ENCODE peak calls at places on chromosomes 12 and 14, in nine cellular contexts. I is endothelial cell of umbilical vein, K is ovary, S is A549, Y is adrenal gland, J is HCT116, G is esophagus squamous epithelium, E is HepG2, N is uterus. A is an unnamed sample.

GRCh38 chr12:82966160-82966559 is 279.5 kb downstream of the TMTC2 start:
- DNase-seq in Y (no peak), K (no peak), N (no peak), G (no peak), I (peak; percentile 47), J (no peak), E (no peak), S (no peak), A (no peak)

GRCh38 chr14:96082420-96083300 is 43.5 kb downstream of the C14orf132 start:
- DNase-seq in E (no peak), K (no peak), I (no peak), Y (no peak), G (no peak), S (no peak), N (no peak), J (no peak), A (no peak)

GRCh38 chr14:50351016-50351415 is 38.9 kb downstream of the DMAC2L start:
- DNase-seq in N (no peak), J (no peak), G (no peak), E (no peak), I (peak; percentile 59), K (no peak), S (no peak), Y (no peak), A (no peak)

GRCh38 chr12:111227476-111228420 is 141.1 kb downstream of the PHETA1 start:
- DNase-seq in I (no peak), E (no peak), G (no peak), N (no peak), K (no peak), S (no peak), Y (no peak), J (no peak), A (no peak)

GRCh38 chr12:109393437-109394345 is 46.0 kb downstream of the MYO1H start:
- DNase-seq in K (no peak), E (peak; percentile 35), S (peak; percentile 80), I (peak; percentile 63), Y (peak; percentile 73), J (peak; percentile 48), G (no peak), N (peak; percentile 43), A (peak; percentile 67)

GRCh38 chr14:75711134-75711795 is 50.2 kb downstream of the TTLL5 start:
- DNase-seq in G (no peak), S (peak; percentile 68), Y (peak; percentile 55), J (peak; percentile 43), K (peak; percentile 41), N (peak; percentile 39), E (peak; percentile 47), I (peak; percentile 41), A (no peak)

GRCh38 chr14:66121859-66122258 is 364.3 kb upstream of the CCDC196 start:
- DNase-seq in N (no peak), K (no peak), J (no peak), S (no peak), I (no peak), E (no peak), Y (no peak), G (no peak), A (no peak)

GRCh38 chr12:110957652-110958051 is 37.3 kb upstream of the MYL2 start:
- DNase-seq in J (no peak), G (no peak), I (no peak), E (no peak), S (no peak), N (no peak), K (no peak), Y (no peak), A (peak; percentile 74)

GRCh38 chr12:109719123-109720022 is 5.7 kb downstream of the FAM222A start:
- DNase-seq in G (no peak), N (no peak), I (no peak), K (no peak), E (peak; percentile 66), S (no peak), Y (peak; percentile 81), J (no peak), A (no peak)

GRCh38 chr12:5003025-5003666 is 40.5 kb upstream of the KCNA5 start:
- DNase-seq in K (no peak), G (no peak), N (no peak), E (peak; percentile 33), J (peak; percentile 43), S (peak; percentile 57), I (peak; percentile 45), Y (peak; percentile 85), A (peak; percentile 75)

GRCh38 chr14:73251516-73252215 is 14.4 kb downstream of the PAPLN start:
- DNase-seq in G (no peak), N (no peak), K (no peak), J (no peak), I (no peak), S (no peak), E (no peak), Y (no peak), A (no peak)

GRCh38 chr12:80404629-80405028 is 39.4 kb upstream of the PTPRQ start:
- DNase-seq in J (no peak), E (no peak), G (no peak), K (no peak), I (no peak), N (no peak), S (no peak), Y (no peak), A (no peak)

GRCh38 chr12:15910468-15910863 is 666 bp upstream of the DERA start:
- DNase-seq in K (no peak), J (no peak), Y (no peak), N (no peak), G (no peak), E (no peak), S (no peak), I (peak; percentile 21), A (no peak)

GRCh38 chr12:50049254-50050118 is 7.9 kb upstream of the ASIC1 start:
- DNase-seq in Y (no peak), J (no peak), N (no peak), E (no peak), I (no peak), G (no peak), S (no peak), K (no peak), A (no peak)

GRCh38 chr14:77641534-77642341 is 25.3 kb upstream of the SPTLC2 start:
- DNase-seq in G (no peak), K (peak; percentile 86), J (no peak), N (peak; percentile 75), S (no peak), E (no peak), Y (peak; percentile 90), I (peak; percentile 82), A (peak; percentile 90)

GRCh38 chr12:65615091-65615490 is 209.2 kb upstream of the HMGA2 start:
- DNase-seq in I (no peak), G (no peak), K (no peak), N (no peak), Y (no peak), J (no peak), S (no peak), E (no peak), A (no peak)

GRCh38 chr12:1515010-1515409 is 79.4 kb downstream of the FBXL14 start:
- DNase-seq in G (no peak), J (no peak), Y (no peak), N (no peak), E (no peak), K (no peak), S (no peak), I (no peak), A (no peak)

GRCh38 chr14:40004871-40005503 is 572.8 kb upstream of the FBXO33 start:
- DNase-seq in S (no peak), N (no peak), E (no peak), G (no peak), I (no peak), K (no peak), Y (no peak), J (no peak), A (no peak)

GRCh38 chr14:69275331-69275730 is 15.4 kb downstream of the GALNT16 start:
- DNase-seq in S (no peak), G (no peak), J (no peak), I (no peak), Y (no peak), E (no peak), K (no peak), N (no peak), A (no peak)
- TF ChIP-seq POLR2A in S (no peak), G (no peak), J (no peak), I (no peak), Y (no peak), E (no peak), K (no peak), N (no peak), A (no peak)

GRCh38 chr14:99437706-99438105 is 43.0 kb downstream of the SETD3 start:
- DNase-seq in Y (no peak), N (no peak), K (no peak), I (no peak), S (no peak), E (no peak), G (no peak), J (no peak), A (no peak)

GRCh38 chr14:99432491-99432890 is 48.2 kb downstream of the SETD3 start:
- DNase-seq in G (no peak), S (no peak), K (no peak), E (no peak), I (no peak), J (no peak), N (no peak), Y (no peak), A (no peak)

GRCh38 chr14:99435327-99435726 is 45.3 kb downstream of the SETD3 start:
- DNase-seq in Y (no peak), K (no peak), J (no peak), I (no peak), N (no peak), E (no peak), G (no peak), S (no peak), A (no peak)

GRCh38 chr14:99440278-99440677 is 40.4 kb downstream of the SETD3 start:
- DNase-seq in G (no peak), E (no peak), Y (no peak), K (no peak), S (no peak), I (no peak), N (no peak), J (no peak), A (no peak)

GRCh38 chr14:99436247-99437180 is 44.1 kb downstream of the SETD3 start:
- DNase-seq in N (no peak), I (peak; percentile 58), G (no peak), S (no peak), K (no peak), J (no peak), E (no peak), Y (no peak), A (no peak)
- H3K4me1 ChIP-seq in N (no peaks in the 10 kb centered on the region), I (peaks cover 7% of the 10 kb centered on the region), G (no peaks in the 10 kb centered on the region), S (no peaks in the 10 kb centered on the region), K (no peaks in the 10 kb centered on the region), J (no peaks in the 10 kb centered on the region), E (no peaks in the 10 kb centered on the region), Y (peaks cover 4% of the 10 kb centered on the region), A (no peaks in the 10 kb centered on the region)

DNA sequence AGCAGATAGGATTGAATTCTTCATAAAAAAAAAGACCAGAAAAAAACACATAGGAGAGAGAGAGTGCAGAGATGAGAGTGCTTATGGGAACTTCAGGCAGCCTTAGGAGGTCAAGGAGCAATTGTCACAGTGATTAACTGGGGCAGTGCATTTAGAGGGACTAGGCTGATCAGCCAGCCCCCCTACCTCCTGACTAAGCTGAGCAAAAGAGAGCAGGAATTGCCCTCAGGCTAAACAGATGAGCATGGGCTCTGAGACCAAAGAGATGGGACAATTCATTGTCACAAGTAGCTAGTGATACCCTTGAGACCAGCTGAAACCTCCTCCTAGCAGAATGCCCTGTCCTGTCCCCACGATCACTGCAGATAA is 124.0 kb downstream of the BTG1 start:
- DNase-seq in N (no peak), I (no peak), G (no peak), E (no peak), Y (no peak), J (no peak), K (no peak), S (no peak), A (no peak)
- TF ChIP-seq POLR2A in N (no peak), I (no peak), G (no peak), E (no peak), Y (no peak), J (no peak), K (no peak), S (no peak), A (no peak)

GRCh38 chr12:55847603-55848329 is 5.0 kb upstream of the MMP19 start:
- DNase-seq in J (no peak), K (peak; percentile 93), E (peak; percentile 26), Y (peak; percentile 94), G (peak; percentile 42), N (peak; percentile 99), S (no peak), I (peak; percentile 94), A (peak; percentile 90)
- H3K4me1 ChIP-seq in J (peaks cover 7% of the 10 kb centered on the region), K (peaks cover 9% of the 10 kb centered on the region), E (peaks cover 26% of the 10 kb centered on the region), Y (peaks cover 21% of the 10 kb centered on the region), G (no peaks in the 10 kb centered on the region), N (peaks cover 7% of the 10 kb centered on the region), S (peaks cover 13% of the 10 kb centered on the region), I (peaks cover 17% of the 10 kb centered on the region), A (peaks cover 32% of the 10 kb centered on the region)

A was measured in testis.